ENCODE peak calls at places on chromosomes 16 and 17, in nine cellular contexts. One of them, this sample, is unnamed.

GRCh38 chr17:17562145-17562529 is 29.4 kb downstream of the PEMT start:
- DNase-seq in AG09319: no peak
- DNase-seq in H9: no peak
- DNase-seq in AG04450: no peak
- DNase-seq in SK-N-SH: no peak
- DNase-seq in fibroblast of pulmonary artery: no peak
- DNase-seq in NB4: no peak
- DNase-seq in stomach: no peak
- DNase-seq in GM20000: no peak
- DNase-seq in this sample: no peak

GRCh38 chr16:51757921-51758479 is 606.9 kb upstream of the SALL1 start:
- DNase-seq in fibroblast of pulmonary artery: no peak
- DNase-seq in SK-N-SH: no peak
- DNase-seq in AG04450: no peak
- DNase-seq in H9: no peak
- DNase-seq in GM20000: no peak
- DNase-seq in NB4: no peak
- DNase-seq in AG09319: no peak
- DNase-seq in stomach: no peak
- DNase-seq in this sample: no peak

GRCh38 chr17:78412403-78412802 is 34.0 kb downstream of the PGS1 start:
- DNase-seq in AG09319: no peak
- DNase-seq in AG04450: no peak
- DNase-seq in fibroblast of pulmonary artery: peak
- DNase-seq in stomach: no peak
- DNase-seq in SK-N-SH: peak
- DNase-seq in GM20000: no peak
- DNase-seq in NB4: peak
- DNase-seq in H9: no peak
- DNase-seq in this sample: no peak

GRCh38 chr16:15843635-15844279 is 13.1 kb downstream of the MYH11 start:
- DNase-seq in H9: no peak
- DNase-seq in GM20000: no peak
- DNase-seq in AG09319: no peak
- DNase-seq in SK-N-SH: no peak
- DNase-seq in fibroblast of pulmonary artery: no peak
- DNase-seq in AG04450: no peak
- DNase-seq in NB4: no peak
- DNase-seq in stomach: no peak
- DNase-seq in this sample: no peak

GRCh38 chr17:16924701-16925440 is 47.0 kb downstream of the TNFRSF13B start:
- DNase-seq in NB4: no peak
- DNase-seq in H9: no peak
- DNase-seq in fibroblast of pulmonary artery: no peak
- DNase-seq in stomach: no peak
- DNase-seq in AG04450: no peak
- DNase-seq in GM20000: no peak
- DNase-seq in AG09319: no peak
- DNase-seq in SK-N-SH: no peak
- DNase-seq in this sample: peak

GRCh38 chr17:67434061-67434525 is 57.0 kb downstream of the PITPNC1 start:
- DNase-seq in fibroblast of pulmonary artery: peak
- DNase-seq in NB4: peak
- DNase-seq in SK-N-SH: no peak
- DNase-seq in AG09319: no peak
- DNase-seq in H9: no peak
- DNase-seq in AG04450: no peak
- DNase-seq in GM20000: no peak
- DNase-seq in stomach: peak
- DNase-seq in this sample: no peak

GRCh38 chr16:74700206-74701040 is at the start of gene MLKL:
- DNase-seq in AG09319: no peak
- DNase-seq in SK-N-SH: peak
- DNase-seq in NB4: peak
- DNase-seq in H9: peak
- DNase-seq in AG04450: no peak
- DNase-seq in stomach: peak
- DNase-seq in fibroblast of pulmonary artery: peak
- DNase-seq in GM20000: peak
- DNase-seq in this sample: no peak

GRCh38 chr17:35299108-35299507 is 56.2 kb downstream of the SLFN5 start:
- DNase-seq in AG09319: peak
- DNase-seq in AG04450: no peak
- DNase-seq in stomach: peak
- DNase-seq in NB4: no peak
- DNase-seq in GM20000: no peak
- DNase-seq in H9: no peak
- DNase-seq in SK-N-SH: no peak
- DNase-seq in fibroblast of pulmonary artery: no peak
- DNase-seq in this sample: no peak

GRCh38 chr16:24668481-24669001 is 60.9 kb upstream of the TNRC6A start:
- DNase-seq in fibroblast of pulmonary artery: no peak
- DNase-seq in GM20000: no peak
- DNase-seq in AG04450: no peak
- DNase-seq in H9: no peak
- DNase-seq in AG09319: peak
- DNase-seq in SK-N-SH: no peak
- DNase-seq in NB4: no peak
- DNase-seq in stomach: no peak
- DNase-seq in this sample: no peak

GRCh38 chr17:34598161-34598776 is 18.9 kb downstream of the TMEM132E start:
- DNase-seq in GM20000: no peak
- DNase-seq in NB4: no peak
- DNase-seq in AG04450: no peak
- DNase-seq in stomach: no peak
- DNase-seq in SK-N-SH: peak
- DNase-seq in AG09319: no peak
- DNase-seq in fibroblast of pulmonary artery: no peak
- DNase-seq in H9: peak
- DNase-seq in this sample: no peak

GRCh38 chr17:78122221-78122990 is 6.1 kb downstream of the TMC6 start:
- DNase-seq in AG04450: no peak
- DNase-seq in NB4: no peak
- DNase-seq in GM20000: no peak
- DNase-seq in H9: no peak
- DNase-seq in fibroblast of pulmonary artery: no peak
- DNase-seq in stomach: no peak
- DNase-seq in AG09319: no peak
- DNase-seq in SK-N-SH: no peak
- DNase-seq in this sample: no peak

GRCh38 chr17:31596382-31597323 is 205.2 kb downstream of the RAB11FIP4 start:
- DNase-seq in fibroblast of pulmonary artery: peak
- DNase-seq in stomach: no peak
- DNase-seq in NB4: peak
- DNase-seq in GM20000: peak
- DNase-seq in AG09319: peak
- DNase-seq in H9: peak
- DNase-seq in AG04450: peak
- DNase-seq in SK-N-SH: no peak
- DNase-seq in this sample: peak

GRCh38 chr16:641326-642188 is at the start of gene MCRIP2:
- DNase-seq in AG09319: peak
- DNase-seq in GM20000: peak
- DNase-seq in AG04450: peak
- DNase-seq in fibroblast of pulmonary artery: peak
- DNase-seq in NB4: peak
- DNase-seq in stomach: peak
- DNase-seq in SK-N-SH: peak
- DNase-seq in H9: peak
- DNase-seq in this sample: no peak

GRCh38 chr17:72858826-72859495 is 233.5 kb downstream of the SLC39A11 start:
- DNase-seq in stomach: no peak
- DNase-seq in NB4: no peak
- DNase-seq in GM20000: no peak
- DNase-seq in H9: no peak
- DNase-seq in SK-N-SH: no peak
- DNase-seq in AG04450: no peak
- DNase-seq in AG09319: no peak
- DNase-seq in fibroblast of pulmonary artery: no peak
- DNase-seq in this sample: no peak

GRCh38 chr17:56478836-56479447 is 114.6 kb upstream of the NOG start:
- DNase-seq in AG09319: no peak
- DNase-seq in AG04450: no peak
- DNase-seq in stomach: no peak
- DNase-seq in SK-N-SH: peak
- DNase-seq in fibroblast of pulmonary artery: peak
- DNase-seq in NB4: peak
- DNase-seq in H9: peak
- DNase-seq in GM20000: peak
- DNase-seq in this sample: no peak

GRCh38 chr17:39144414-39144813 is 7.0 kb downstream of the PLXDC1 start:
- DNase-seq in H9: no peak
- DNase-seq in fibroblast of pulmonary artery: peak
- DNase-seq in AG04450: peak
- DNase-seq in stomach: peak
- DNase-seq in GM20000: no peak
- DNase-seq in AG09319: no peak
- DNase-seq in NB4: no peak
- DNase-seq in SK-N-SH: no peak
- DNase-seq in this sample: no peak

GRCh38 chr17:65268832-65269231 is 131.7 kb downstream of the RGS9 start:
- DNase-seq in NB4: no peak
- DNase-seq in H9: no peak
- DNase-seq in stomach: no peak
- DNase-seq in AG04450: no peak
- DNase-seq in SK-N-SH: no peak
- DNase-seq in AG09319: no peak
- DNase-seq in GM20000: no peak
- DNase-seq in fibroblast of pulmonary artery: peak
- DNase-seq in this sample: no peak

GRCh38 chr17:17919169-17920107 is 52.8 kb downstream of the TOM1L2 start:
- DNase-seq in stomach: peak
- DNase-seq in NB4: peak
- DNase-seq in fibroblast of pulmonary artery: peak
- DNase-seq in AG04450: peak
- DNase-seq in AG09319: peak
- DNase-seq in SK-N-SH: peak
- DNase-seq in GM20000: peak
- DNase-seq in H9: peak
- DNase-seq in this sample: no peak

GRCh38 chr17:61237275-61237674 is 162.4 kb upstream of the TBX2 start:
- DNase-seq in AG09319: no peak
- DNase-seq in stomach: no peak
- DNase-seq in fibroblast of pulmonary artery: no peak
- DNase-seq in SK-N-SH: no peak
- DNase-seq in AG04450: no peak
- DNase-seq in GM20000: no peak
- DNase-seq in H9: no peak
- DNase-seq in NB4: no peak
- DNase-seq in this sample: no peak
- TF ChIP-seq CTCF in AG09319: no peak
- TF ChIP-seq CTCF in stomach: no peak
- TF ChIP-seq CTCF in fibroblast of pulmonary artery: no peak
- TF ChIP-seq CTCF in SK-N-SH: no peak
- TF ChIP-seq CTCF in AG04450: no peak
- TF ChIP-seq CTCF in GM20000: no peak
- TF ChIP-seq CTCF in H9: peak
- TF ChIP-seq CTCF in NB4: no peak
- TF ChIP-seq CTCF in this sample: no peak

DNA sequence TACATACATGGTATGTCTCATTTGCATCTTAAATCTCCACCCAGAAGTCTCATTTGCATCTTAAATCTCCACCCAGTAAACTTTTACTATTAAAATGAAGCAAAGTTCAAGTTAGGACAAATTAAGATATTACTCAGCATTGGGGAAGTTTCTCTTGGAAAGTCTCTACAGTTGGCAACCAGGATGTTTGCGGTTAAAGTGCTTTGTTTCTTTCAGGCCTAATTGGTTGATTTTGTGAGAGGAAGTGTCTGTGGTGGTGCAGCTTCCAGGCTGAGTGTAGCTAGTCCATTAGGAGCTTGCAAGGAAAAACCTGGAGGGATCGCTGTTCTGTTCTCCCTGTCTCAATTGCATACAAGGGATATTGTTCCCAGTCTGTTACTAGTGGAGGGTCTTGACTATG is 1373.4 kb upstream of the GOT2 start:
- DNase-seq in GM20000: no peak
- DNase-seq in fibroblast of pulmonary artery: peak
- DNase-seq in AG04450: no peak
- DNase-seq in stomach: no peak
- DNase-seq in SK-N-SH: no peak
- DNase-seq in NB4: peak
- DNase-seq in AG09319: peak
- DNase-seq in H9: no peak
- DNase-seq in this sample: no peak
- TF ChIP-seq CTCF in GM20000: no peak
- TF ChIP-seq CTCF in fibroblast of pulmonary artery: no peak
- TF ChIP-seq CTCF in AG04450: no peak
- TF ChIP-seq CTCF in stomach: no peak
- TF ChIP-seq CTCF in SK-N-SH: no peak
- TF ChIP-seq CTCF in NB4: no peak
- TF ChIP-seq CTCF in AG09319: no peak
- TF ChIP-seq CTCF in H9: no peak
- TF ChIP-seq CTCF in this sample: no peak

GRCh38 chr17:70552230-70552981 is 383.1 kb downstream of the KCNJ2 start:
- DNase-seq in SK-N-SH: peak
- DNase-seq in stomach: no peak
- DNase-seq in H9: peak
- DNase-seq in AG04450: no peak
- DNase-seq in GM20000: peak
- DNase-seq in AG09319: peak
- DNase-seq in NB4: peak
- DNase-seq in fibroblast of pulmonary artery: peak
- DNase-seq in this sample: no peak
- TF ChIP-seq CTCF in SK-N-SH: peak
- TF ChIP-seq CTCF in stomach: peak
- TF ChIP-seq CTCF in H9: peak
- TF ChIP-seq CTCF in AG04450: peak
- TF ChIP-seq CTCF in GM20000: peak
- TF ChIP-seq CTCF in AG09319: peak
- TF ChIP-seq CTCF in NB4: peak
- TF ChIP-seq CTCF in fibroblast of pulmonary artery: peak
- TF ChIP-seq CTCF in this sample: peak

GRCh38 chr17:42027961-42028790 is 8.3 kb downstream of the NKIRAS2 start:
- DNase-seq in SK-N-SH: no peak
- DNase-seq in GM20000: no peak
- DNase-seq in AG09319: no peak
- DNase-seq in H9: peak
- DNase-seq in AG04450: no peak
- DNase-seq in stomach: peak
- DNase-seq in NB4: peak
- DNase-seq in fibroblast of pulmonary artery: peak
- DNase-seq in this sample: no peak

GRCh38 chr17:42031584-42031983 is 11.7 kb downstream of the NKIRAS2 start:
- DNase-seq in AG04450: no peak
- DNase-seq in GM20000: no peak
- DNase-seq in NB4: no peak
- DNase-seq in AG09319: no peak
- DNase-seq in SK-N-SH: no peak
- DNase-seq in stomach: no peak
- DNase-seq in H9: no peak
- DNase-seq in fibroblast of pulmonary artery: no peak
- DNase-seq in this sample: no peak

GRCh38 chr17:42026821-42027539 is 7.1 kb downstream of the NKIRAS2 start:
- DNase-seq in GM20000: peak
- DNase-seq in fibroblast of pulmonary artery: no peak
- DNase-seq in AG04450: no peak
- DNase-seq in stomach: no peak
- DNase-seq in AG09319: no peak
- DNase-seq in NB4: no peak
- DNase-seq in H9: no peak
- DNase-seq in SK-N-SH: peak
- DNase-seq in this sample: no peak

GRCh38 chr17:42027540-42027889 is 7.6 kb downstream of the NKIRAS2 start:
- DNase-seq in GM20000: peak
- DNase-seq in fibroblast of pulmonary artery: no peak
- DNase-seq in stomach: no peak
- DNase-seq in H9: no peak
- DNase-seq in AG09319: no peak
- DNase-seq in AG04450: no peak
- DNase-seq in SK-N-SH: no peak
- DNase-seq in NB4: no peak
- DNase-seq in this sample: no peak

GRCh38 chr17:42028791-42029127 is 8.9 kb downstream of the NKIRAS2 start:
- DNase-seq in AG04450: no peak
- DNase-seq in stomach: no peak
- DNase-seq in GM20000: no peak
- DNase-seq in NB4: no peak
- DNase-seq in AG09319: no peak
- DNase-seq in fibroblast of pulmonary artery: no peak
- DNase-seq in SK-N-SH: no peak
- DNase-seq in H9: no peak
- DNase-seq in this sample: no peak
- TF ChIP-seq CTCF in AG04450: no peak
- TF ChIP-seq CTCF in stomach: no peak
- TF ChIP-seq CTCF in GM20000: no peak
- TF ChIP-seq CTCF in NB4: no peak
- TF ChIP-seq CTCF in AG09319: no peak
- TF ChIP-seq CTCF in fibroblast of pulmonary artery: no peak
- TF ChIP-seq CTCF in SK-N-SH: no peak
- TF ChIP-seq CTCF in H9: no peak
- TF ChIP-seq CTCF in this sample: no peak

This sample was measured in RWPE2.